ENCODE peak calls at places on chromosomes 4 and X, in seven cellular contexts. O, K, Q, M, J, D and R are unnamed samples.

GRCh38 chr4:65917486-65917885 is 247.2 kb upstream of the EPHA5 start:
- DNase-seq in O (no peak), K (no peak), Q (no peak), M (no peak), J (no peak), D (no peak), R (no peak)

GRCh38 chr4:152014280-152014679 is 253.5 kb upstream of the GATB start:
- DNase-seq in O (no peak), K (no peak), Q (no peak), M (no peak), J (no peak), D (no peak), R (no peak)

GRCh38 chr4:150006197-150006596 is 72.0 kb upstream of the DCLK2 start:
- DNase-seq in O (no peak), K (no peak), Q (no peak), M (no peak), J (no peak), D (no peak), R (no peak)

GRCh38 chr4:48340276-48340904 is 939 bp upstream of the SLAIN2 start:
- DNase-seq in O (no peak), K (no peak), Q (peak), M (no peak), J (no peak), D (no peak), R (peak)

GRCh38 chr4:101284546-101284945 is 62.8 kb downstream of the PPP3CA start:
- DNase-seq in O (no peak), K (no peak), Q (no peak), M (no peak), J (no peak), D (no peak), R (no peak)

GRCh38 chr4:44320833-44321232 is 127.8 kb downstream of the KCTD8 start:
- DNase-seq in O (no peak), K (no peak), Q (no peak), M (no peak), J (no peak), D (no peak), R (no peak)

GRCh38 chr4:114173968-114174367 is 194.5 kb upstream of the ARSJ start:
- DNase-seq in O (no peak), K (no peak), Q (no peak), M (no peak), J (no peak), D (no peak), R (no peak)

GRCh38 chr4:167435786-167436185 is 201.5 kb upstream of the SPOCK3 start:
- DNase-seq in O (no peak), K (no peak), Q (no peak), M (no peak), J (no peak), D (no peak), R (no peak)

GRCh38 chr4:111359602-111360001 is 736.7 kb upstream of the PITX2 start:
- DNase-seq in O (no peak), K (no peak), Q (no peak), M (no peak), J (no peak), D (no peak), R (no peak)

GRCh38 chr4:18138076-18138665 is 116.6 kb upstream of the LCORL start:
- DNase-seq in O (no peak), K (no peak), Q (no peak), M (no peak), J (no peak), D (no peak), R (no peak)

GRCh38 chr4:155612074-155612473 is 54.6 kb upstream of the GUCY1A1 start:
- DNase-seq in O (no peak), K (no peak), Q (no peak), M (no peak), J (no peak), D (no peak), R (no peak)

GRCh38 chr4:53956454-53956853 is 108.0 kb downstream of the CHIC2 start:
- DNase-seq in O (no peak), K (no peak), Q (no peak), M (no peak), J (no peak), D (no peak), R (no peak)

GRCh38 chr4:87559090-87559837 is 30.1 kb upstream of the SPARCL1 start:
- DNase-seq in O (no peak), K (no peak), Q (no peak), M (no peak), J (no peak), D (no peak), R (no peak)

GRCh38 chr4:48290146-48290772 is 20.6 kb upstream of the TEC start:
- DNase-seq in O (no peak), K (no peak), Q (peak), M (no peak), J (no peak), D (no peak), R (no peak)

GRCh38 chr4:156889616-156890594 is 81.7 kb downstream of the PDGFC start:
- DNase-seq in O (no peak), K (no peak), Q (no peak), M (no peak), J (peak), D (no peak), R (peak)

GRCh38 chr4:39410415-39410814 is 3.7 kb downstream of the KLB start:
- DNase-seq in O (no peak), K (no peak), Q (no peak), M (no peak), J (no peak), D (no peak), R (no peak)

GRCh38 chr4:109560687-109561452 is 824 bp downstream of the MCUB start:
- DNase-seq in O (no peak), K (no peak), Q (peak), M (peak), J (peak), D (no peak), R (peak)

GRCh38 chr4:3708103-3708510 is 58.1 kb upstream of the ADRA2C start:
- DNase-seq in O (no peak), K (peak), Q (no peak), M (no peak), J (no peak), D (no peak), R (peak)

GRCh38 chr4:139789096-139789495 is 123.5 kb downstream of the MGST2 start:
- DNase-seq in O (no peak), K (no peak), Q (no peak), M (no peak), J (no peak), D (no peak), R (no peak)

GRCh38 chr4:10098770-10099139 is 17.8 kb downstream of the WDR1 start:
- DNase-seq in O (no peak), K (no peak), Q (no peak), M (no peak), J (no peak), D (no peak), R (peak)

GRCh38 chrX:5936438-5936837 is 292.2 kb downstream of the NLGN4X start:
- DNase-seq in O (no peak), K (no peak), Q (no peak), M (no peak), J (peak), D (no peak), R (no peak)

DNA sequence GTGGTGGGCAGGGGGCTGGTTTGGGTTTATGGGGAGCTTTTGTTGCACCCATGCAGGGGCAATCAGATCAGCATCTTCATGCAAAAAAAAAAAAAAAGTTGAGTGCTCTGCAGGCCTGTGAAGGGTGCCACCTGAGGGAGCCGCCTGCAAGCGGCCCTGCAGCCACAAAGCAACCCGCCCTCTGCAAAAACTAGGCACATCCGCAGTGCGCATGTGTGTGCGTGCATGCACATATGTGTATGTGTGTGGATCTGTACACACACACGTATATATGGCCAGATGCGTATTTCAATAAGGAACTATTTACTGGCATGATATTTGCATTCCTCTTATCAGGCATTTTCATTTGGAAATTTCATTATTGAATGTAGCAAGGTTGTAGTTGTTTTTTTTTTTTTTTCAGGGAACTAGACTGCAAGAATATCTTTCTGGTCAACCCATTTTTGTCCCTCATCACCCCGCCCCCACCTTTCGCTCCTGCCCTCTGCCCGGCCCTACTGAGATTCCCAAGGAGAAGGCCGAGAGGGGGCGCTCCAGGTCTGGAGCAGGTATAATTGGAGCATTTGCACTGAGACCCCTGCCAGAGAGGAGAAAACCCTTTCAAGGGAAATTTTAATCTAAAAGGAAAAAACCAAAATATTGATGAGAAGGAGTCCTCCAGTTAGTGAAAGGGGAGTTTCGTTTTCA is 18.1 kb downstream of the CCNQ start:
- DNase-seq in O (no peak), K (no peak), Q (no peak), M (no peak), J (no peak), D (no peak), R (no peak)
- TF ChIP-seq CTCF in O (no peak), K (no peak), Q (peak), M (no peak), J (no peak), D (no peak), R (no peak)

GRCh38 chrX:16885628-16886027 is 15.5 kb upstream of the RBBP7 start:
- DNase-seq in O (no peak), K (no peak), Q (no peak), M (no peak), J (no peak), D (no peak), R (no peak)

GRCh38 chrX:16882188-16882587 is 12.0 kb upstream of the RBBP7 start:
- DNase-seq in O (no peak), K (peak), Q (no peak), M (no peak), J (no peak), D (no peak), R (peak)

GRCh38 chrX:16882702-16883486 is 12.7 kb upstream of the RBBP7 start:
- DNase-seq in O (peak), K (peak), Q (peak), M (peak), J (peak), D (peak), R (peak)

GRCh38 chrX:16883487-16883804 is 13.3 kb upstream of the RBBP7 start:
- DNase-seq in O (no peak), K (no peak), Q (no peak), M (no peak), J (no peak), D (no peak), R (no peak)
- TF ChIP-seq POLR2A in O (no peak), K (no peak), Q (no peak), M (no peak), J (no peak), D (no peak), R (no peak)

GRCh38 chr4:153792007-153792892 is 3.4 kb upstream of the SFRP2 start:
- DNase-seq in O (no peak), K (no peak), Q (no peak), M (peak), J (peak), D (no peak), R (peak)
- TF ChIP-seq CTCF in O (peak), K (peak), Q (no peak), M (no peak), J (no peak), D (no peak), R (no peak)

DNA sequence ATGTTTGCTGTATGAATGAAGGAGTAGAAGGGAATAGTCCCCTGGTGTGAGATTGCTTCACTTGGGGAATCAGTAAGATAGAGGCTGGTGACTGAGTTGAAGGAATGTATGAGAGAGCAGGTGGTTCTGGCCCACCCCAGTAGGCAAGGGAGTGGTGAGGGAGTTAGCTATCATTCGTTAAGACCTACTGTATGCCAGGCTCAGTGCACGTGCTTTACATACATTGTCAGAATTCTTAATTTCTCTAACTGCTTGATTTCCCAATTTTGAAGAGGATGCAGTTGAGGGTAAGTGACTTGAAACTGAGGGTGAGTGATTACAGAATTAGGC is 700 bp downstream of the VMA21 start:
- DNase-seq in O (no peak), K (no peak), Q (peak), M (no peak), J (no peak), D (no peak), R (no peak)
- TF ChIP-seq POLR2A in O (no peak), K (no peak), Q (no peak), M (no peak), J (no peak), D (no peak), R (no peak)

GRCh38 chrX:51899741-51900140 is 6.3 kb downstream of the MAGED1 start:
- DNase-seq in O (no peak), K (no peak), Q (no peak), M (no peak), J (no peak), D (no peak), R (no peak)
- TF ChIP-seq CTCF in O (no peak), K (no peak), Q (no peak), M (no peak), J (no peak), D (no peak), R (no peak)

GRCh38 chr4:69759189-69759604 is 1.2 kb downstream of the SULT1B1 start:
- DNase-seq in O (no peak), K (no peak), Q (no peak), M (no peak), J (no peak), D (no peak), R (no peak)
- TF ChIP-seq POLR2A in O (no peak), K (no peak), Q (no peak), M (no peak), J (no peak), D (no peak), R (no peak)

DNA sequence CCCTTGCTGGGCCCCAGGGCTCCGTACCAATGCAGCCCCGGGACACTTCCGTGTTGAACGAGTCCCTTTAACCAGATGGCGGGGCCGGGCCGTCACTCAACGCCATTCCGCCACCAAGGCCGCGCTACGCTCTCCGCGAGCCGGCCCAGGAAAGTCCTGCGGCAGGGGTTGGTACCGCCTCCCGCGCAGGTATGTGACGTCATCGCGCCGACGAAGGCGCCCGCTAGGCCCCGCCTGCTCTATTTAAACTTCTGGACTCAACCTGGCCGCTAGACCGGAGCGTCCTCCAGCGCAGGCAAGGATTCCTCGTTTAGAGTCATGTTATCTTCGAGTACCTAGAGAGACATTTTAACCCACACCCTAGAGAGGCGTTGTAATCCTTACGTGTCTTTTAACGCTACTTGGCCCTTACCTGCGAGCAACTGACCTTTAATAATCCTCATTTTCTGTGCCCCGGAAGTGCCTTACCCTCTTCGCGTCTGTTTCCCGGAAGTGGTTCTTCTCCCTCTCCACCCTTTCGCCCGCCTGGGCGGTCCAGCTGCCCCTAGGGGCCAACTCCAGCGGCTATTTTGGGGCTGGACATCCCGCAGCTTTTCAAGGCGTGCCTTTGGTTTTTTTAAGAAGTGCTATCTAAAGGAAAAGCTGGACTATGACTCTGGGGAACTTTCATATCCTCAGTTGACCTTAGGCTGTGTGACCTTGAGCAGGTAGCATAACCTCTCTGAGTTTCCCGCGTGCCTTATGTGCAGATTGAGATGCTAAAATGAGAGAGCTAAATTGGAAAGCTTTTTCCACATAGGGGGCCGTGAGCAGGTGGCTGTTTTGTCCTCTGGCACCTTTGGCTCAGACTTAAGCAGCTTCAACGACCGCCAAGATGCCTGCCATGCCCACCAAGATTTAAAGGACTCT is at the start of gene PNPLA4:
- DNase-seq in O (peak), K (peak), Q (peak), M (peak), J (peak), D (peak), R (peak)
- TF ChIP-seq CTCF in O (peak), K (peak), Q (peak), M (no peak), J (no peak), D (no peak), R (peak)

DNA sequence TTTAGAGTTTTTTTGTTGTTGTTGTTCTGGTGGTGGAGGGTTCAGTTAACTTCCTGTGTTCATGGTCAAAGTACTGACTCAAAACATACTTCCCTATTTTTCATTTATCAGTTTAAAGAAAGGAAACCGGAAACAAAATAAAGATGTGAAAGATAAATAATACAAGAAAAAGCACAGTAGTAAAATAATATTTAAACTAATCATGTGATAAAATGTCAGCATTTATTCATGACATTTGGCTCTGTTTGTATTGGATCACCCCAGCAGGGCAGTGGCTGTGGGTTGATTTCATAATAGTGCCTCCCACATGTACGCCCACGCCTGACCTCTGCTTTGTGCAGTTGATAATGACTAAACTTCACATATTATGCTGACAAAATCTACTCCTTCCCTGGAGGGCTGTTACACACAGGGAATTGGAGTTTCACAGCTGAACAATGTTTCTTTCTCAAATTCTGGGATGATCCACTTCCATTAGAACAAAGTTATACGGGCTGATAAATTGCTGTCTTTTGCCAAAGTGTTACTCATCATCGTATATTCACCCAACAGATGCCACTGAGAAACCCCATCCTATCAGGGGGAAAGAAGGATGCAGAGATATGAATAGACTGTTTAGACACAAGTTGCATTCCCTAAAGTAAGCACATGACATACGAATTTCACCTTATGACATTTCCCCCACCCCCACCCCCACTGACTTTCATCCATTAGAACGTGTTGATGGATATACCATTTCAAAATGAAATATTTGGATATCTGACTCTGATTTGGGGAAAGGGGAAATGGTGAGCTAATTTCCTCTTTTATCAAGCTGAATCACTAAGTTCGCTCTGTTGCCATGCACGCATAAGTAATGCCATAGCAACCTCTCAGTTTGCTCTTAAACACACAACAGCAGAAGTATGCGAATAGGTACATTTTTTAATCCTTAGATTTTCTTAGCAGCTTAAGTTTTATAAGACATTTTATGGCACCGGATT is 48.4 kb downstream of the AMELX start:
- DNase-seq in O (peak), K (no peak), Q (no peak), M (peak), J (peak), D (no peak), R (peak)
- TF ChIP-seq POLR2A in O (no peak), K (no peak), Q (no peak), M (no peak), J (no peak), D (no peak), R (no peak)

GRCh38 chrX:119853449-119853848 is 686 bp upstream of the UPF3B start:
- DNase-seq in O (no peak), K (no peak), Q (no peak), M (no peak), J (peak), D (no peak), R (peak)

GRCh38 chrX:119852410-119853353 is at the start of gene UPF3B:
- DNase-seq in O (peak), K (peak), Q (peak), M (peak), J (peak), D (peak), R (peak)
- TF ChIP-seq CTCF in O (no peak), K (no peak), Q (no peak), M (no peak), J (no peak), D (no peak), R (no peak)

GRCh38 chr4:184386271-184386781 is 88.0 kb downstream of the IRF2 start:
- DNase-seq in O (no peak), K (no peak), Q (no peak), M (no peak), J (no peak), D (no peak), R (no peak)

GRCh38 chr4:184385705-184386141 is 88.6 kb downstream of the IRF2 start:
- DNase-seq in O (no peak), K (no peak), Q (no peak), M (no peak), J (no peak), D (no peak), R (peak)

GRCh38 chr4:184383497-184384055 is 90.8 kb downstream of the IRF2 start:
- DNase-seq in O (no peak), K (no peak), Q (peak), M (no peak), J (peak), D (no peak), R (peak)

GRCh38 chr4:184384056-184384809 is 90.1 kb downstream of the IRF2 start:
- DNase-seq in O (peak), K (peak), Q (no peak), M (no peak), J (peak), D (no peak), R (peak)

GRCh38 chr4:184384810-184385557 is 89.4 kb downstream of the IRF2 start:
- DNase-seq in O (no peak), K (no peak), Q (no peak), M (no peak), J (no peak), D (no peak), R (no peak)
- TF ChIP-seq POLR2A in O (no peak), K (no peak), Q (no peak), M (no peak), J (no peak), D (no peak), R (no peak)